ENCODE peak calls at places on chromosomes 1 and 21, in five cellular contexts. B is K562, K is SK-N-SH, J is HepG2, G is GM12878. O is an unnamed sample.
A peak's percentile ranks its signal among the peaks of the same experiment; 100 is the strongest.

GRCh38 chr1:26844389-26844788 is 17.9 kb downstream of the ZDHHC18 start:
- DNase-seq in B (no peak), K (no peak), J (no peak), G (no peak), O (no peak)

GRCh38 chr1:20137604-20138003 is 1.5 kb upstream of the PLA2G2F start:
- DNase-seq in B (no peak), K (no peak), J (no peak), G (no peak), O (no peak)

GRCh38 chr1:153566414-153567371 is 1.0 kb upstream of the S100A2 start:
- DNase-seq in B (peak; percentile 97), K (peak; percentile 73), J (peak; percentile 89), G (peak; percentile 37), O (peak; percentile 62)

GRCh38 chr1:206012086-206012859 is 9.1 kb upstream of the RAB7B start:
- DNase-seq in B (no peak), K (no peak), J (peak; percentile 29), G (peak; percentile 66), O (no peak)

GRCh38 chr1:75124510-75124909 is 9.7 kb upstream of the LHX8 start:
- DNase-seq in B (no peak), K (no peak), J (peak; percentile 6), G (no peak), O (no peak)

GRCh38 chr1:196685506-196685905 is 33.7 kb downstream of the CFH start:
- DNase-seq in B (no peak), K (no peak), J (no peak), G (no peak), O (no peak)

GRCh38 chr1:201456499-201457309 is 12.3 kb downstream of the PHLDA3 start:
- DNase-seq in B (peak; percentile 32), K (no peak), J (peak; percentile 65), G (no peak), O (no peak)

GRCh38 chr1:12511128-12511484 is 106.9 kb downstream of the DHRS3 start:
- DNase-seq in B (no peak), K (no peak), J (no peak), G (no peak), O (no peak)

GRCh38 chr1:235425357-235425756 is 58.1 kb downstream of the TBCE start:
- DNase-seq in B (no peak), K (no peak), J (no peak), G (no peak), O (no peak)

GRCh38 chr1:176617881-176618280 is 154.9 kb downstream of the PAPPA2 start:
- DNase-seq in B (no peak), K (no peak), J (no peak), G (no peak), O (no peak)

GRCh38 chr1:114341886-114342285 is 169.1 kb downstream of the TRIM33 start:
- DNase-seq in B (no peak), K (no peak), J (no peak), G (no peak), O (no peak)

GRCh38 chr1:12692967-12693782 is 22.7 kb upstream of the AADACL3 start:
- DNase-seq in B (no peak), K (no peak), J (no peak), G (no peak), O (no peak)

GRCh38 chr1:45979778-45980176 is 152.7 kb downstream of the PIK3R3 start:
- DNase-seq in B (no peak), K (no peak), J (no peak), G (no peak), O (no peak)

GRCh38 chr1:48810740-48811139 is 34.0 kb upstream of the BEND5 start:
- DNase-seq in B (no peak), K (no peak), J (peak; percentile 3), G (no peak), O (no peak)

GRCh38 chr1:63865561-63865960 is 91.7 kb downstream of the ROR1 start:
- DNase-seq in B (no peak), K (no peak), J (no peak), G (no peak), O (no peak)

GRCh38 chr1:178220094-178220493 is 126.2 kb downstream of the RASAL2 start:
- DNase-seq in B (no peak), K (no peak), J (no peak), G (no peak), O (no peak)

GRCh38 chr1:7293702-7294630 is 477.1 kb upstream of the VAMP3 start:
- DNase-seq in B (no peak), K (no peak), J (no peak), G (no peak), O (no peak)

GRCh38 chr1:86394416-86394815 is 1.7 kb downstream of the ODF2L start:
- DNase-seq in B (no peak), K (no peak), J (no peak), G (no peak), O (no peak)

GRCh38 chr1:150549496-150550221 is 451 bp downstream of the ADAMTSL4 start:
- DNase-seq in B (no peak), K (no peak), J (no peak), G (no peak), O (no peak)

GRCh38 chr1:107748529-107748928 is 216.5 kb downstream of the VAV3 start:
- DNase-seq in B (no peak), K (peak; percentile 19), J (peak; percentile 32), G (no peak), O (peak; percentile 24)

GRCh38 chr1:50491142-50491541 is 67.9 kb upstream of the DMRTA2 start:
- DNase-seq in B (no peak), K (no peak), J (no peak), G (no peak), O (no peak)

GRCh38 chr21:44071359-44072104 is 35.7 kb upstream of the PWP2 start:
- DNase-seq in B (no peak), K (no peak), J (no peak), G (no peak), O (no peak)

GRCh38 chr1:208231929-208232360 is 12.2 kb downstream of the PLXNA2 start:
- DNase-seq in B (no peak), K (peak; percentile 58), J (no peak), G (no peak), O (no peak)

GRCh38 chr21:33125981-33126380 is 56.0 kb downstream of the OLIG1 start:
- DNase-seq in B (no peak), K (no peak), J (no peak), G (no peak), O (no peak)

GRCh38 chr1:35555601-35556477 is 1.4 kb downstream of the KIAA0319L start:
- DNase-seq in B (no peak), K (no peak), J (peak; percentile 97), G (no peak), O (no peak)

GRCh38 chr1:93703649-93704048 is 22.0 kb upstream of the BCAR3 start:
- DNase-seq in B (peak; percentile 43), K (no peak), J (peak; percentile 83), G (no peak), O (no peak)

GRCh38 chr1:150613061-150613920 is 16.1 kb downstream of the ENSA start:
- DNase-seq in B (peak; percentile 30), K (no peak), J (peak; percentile 79), G (peak; percentile 79), O (no peak)

GRCh38 chr1:182608850-182609610 is 4.8 kb upstream of the RGS16 start:
- DNase-seq in B (no peak), K (no peak), J (no peak), G (no peak), O (no peak)

GRCh38 chr1:209652873-209653401 is 712 bp upstream of the LAMB3 start:
- DNase-seq in B (peak; percentile 52), K (no peak), J (peak; percentile 70), G (no peak), O (no peak)

GRCh38 chr1:99266731-99267130 is 2.4 kb downstream of the PLPPR4 start:
- DNase-seq in B (no peak), K (no peak), J (no peak), G (no peak), O (no peak)

GRCh38 chr1:63731117-63732043 is 42.4 kb upstream of the ROR1 start:
- DNase-seq in B (no peak), K (no peak), J (no peak), G (no peak), O (no peak)

GRCh38 chr1:83978056-83978455 is 20.9 kb downstream of the TTLL7 start:
- DNase-seq in B (no peak), K (no peak), J (no peak), G (no peak), O (no peak)

GRCh38 chr1:165369255-165369848 is 12.8 kb upstream of the LMX1A start:
- DNase-seq in B (peak; percentile 74), K (peak; percentile 72), J (peak; percentile 21), G (no peak), O (peak; percentile 82)

GRCh38 chr1:63892632-63893395 is 119.0 kb downstream of the ROR1 start:
- DNase-seq in B (no peak), K (peak; percentile 36), J (no peak), G (peak; percentile 80), O (no peak)

GRCh38 chr1:113686891-113687624 is 72.2 kb downstream of the PHTF1 start:
- DNase-seq in B (no peak), K (no peak), J (no peak), G (no peak), O (no peak)

DNA sequence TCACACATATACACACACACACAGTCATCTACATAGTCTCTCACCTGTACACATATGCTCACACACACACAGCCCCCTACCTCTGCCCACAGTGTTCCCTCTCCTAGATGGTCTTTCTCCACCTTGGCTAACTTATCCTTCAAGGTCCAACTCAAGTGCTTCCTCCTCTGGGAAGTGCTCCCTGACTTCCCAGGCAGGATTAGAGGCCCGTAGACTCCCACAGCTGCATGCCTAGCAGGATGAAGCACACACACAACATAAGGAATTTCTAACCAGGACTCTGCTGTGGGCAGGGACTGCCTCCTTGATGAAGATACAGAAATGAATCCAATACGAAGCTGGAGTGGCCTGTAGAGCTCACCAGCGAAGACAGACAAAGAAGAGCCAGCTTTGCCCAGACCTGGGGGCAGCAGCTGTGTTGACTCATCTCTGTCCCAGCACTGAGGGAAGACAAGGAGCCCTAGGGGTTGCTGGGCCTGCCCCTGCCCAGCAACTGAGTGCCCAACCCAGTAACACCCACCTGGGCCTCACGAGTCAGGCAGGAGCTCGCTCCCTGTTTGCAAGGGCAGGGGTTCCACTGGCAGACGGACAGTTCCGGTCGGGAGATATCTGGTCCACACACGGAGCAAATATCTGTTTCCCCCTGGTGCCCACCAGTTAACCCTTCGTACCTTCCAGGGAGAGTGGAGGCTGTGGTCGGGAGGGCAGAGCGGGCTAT is 100.8 kb downstream of the DMRTB1 start:
- DNase-seq in B (no peak), K (peak; percentile 11), J (no peak), G (no peak), O (no peak)
- TF ChIP-seq FOXM1 in B (no peak), K (no peak), J (no peak), G (no peak), O (no peak)

GRCh38 chr1:55353709-55354620 is 138.8 kb upstream of the USP24 start:
- DNase-seq in B (no peak), K (no peak), J (no peak), G (no peak), O (no peak)
- TF ChIP-seq FOXM1 in B (no peak), K (no peak), J (no peak), G (no peak), O (no peak)

GRCh38 chr1:228060458-228061190 is 21.9 kb upstream of the ARF1 start:
- DNase-seq in B (peak; percentile 49), K (peak; percentile 52), J (no peak), G (no peak), O (no peak)
- TF ChIP-seq FOXM1 in B (no peak), K (no peak), J (no peak), G (no peak), O (no peak)

GRCh38 chr21:45638707-45639106 is 4.8 kb upstream of the PCBP3 start:
- DNase-seq in B (no peak), K (no peak), J (no peak), G (no peak), O (no peak)
- TF ChIP-seq FOXM1 in B (no peak), K (no peak), J (no peak), G (no peak), O (no peak)

GRCh38 chr1:110218739-110219138 is 8.6 kb downstream of the KCNC4 start:
- DNase-seq in B (peak; percentile 42), K (no peak), J (no peak), G (no peak), O (no peak)
- TF ChIP-seq FOXM1 in B (no peak), K (no peak), J (no peak), G (no peak), O (no peak)

O was measured in HEK293T.